ENCODE peak calls at places on chromosomes 5 and 9, in ten cellular contexts. F, N, K, B, H, G, D, Y, V and Z are unnamed samples.

GRCh38 chr5:68122439-68122906 is 93.1 kb upstream of the PIK3R1 start:
- DNase-seq in F (no peak), N (no peak), K (no peak), B (no peak), H (no peak), G (no peak), D (no peak), Y (no peak), V (no peak), Z (peak)

GRCh38 chr9:80650964-80651555 is 1038.3 kb downstream of the TLE1 start:
- DNase-seq in F (no peak), N (peak), K (no peak), B (no peak), H (peak), G (peak), D (no peak), Y (no peak), V (peak), Z (no peak)

GRCh38 chr9:108634669-108635462 is 220.9 kb downstream of the ACTL7B start:
- DNase-seq in F (no peak), N (no peak), K (peak), B (no peak), H (peak), G (peak), D (no peak), Y (no peak), V (peak), Z (no peak)

GRCh38 chr5:57582578-57583070 is 100.0 kb upstream of the ACTBL2 start:
- DNase-seq in F (no peak), N (no peak), K (no peak), B (no peak), H (no peak), G (no peak), D (no peak), Y (no peak), V (no peak), Z (no peak)

GRCh38 chr5:180470966-180471582 is 23.1 kb upstream of the CNOT6 start:
- DNase-seq in F (peak), N (peak), K (peak), B (peak), H (peak), G (no peak), D (peak), Y (peak), V (peak), Z (peak)

GRCh38 chr9:114507726-114508125 is 2.5 kb upstream of the WHRN start:
- DNase-seq in F (no peak), N (peak), K (peak), B (no peak), H (peak), G (no peak), D (peak), Y (peak), V (peak), Z (no peak)

GRCh38 chr9:91361294-91362201 is at the start of gene AUH:
- DNase-seq in F (peak), N (peak), K (peak), B (peak), H (peak), G (peak), D (peak), Y (peak), V (peak), Z (peak)

GRCh38 chr5:11903121-11903613 is 1.1 kb downstream of the CTNND2 start:
- DNase-seq in F (no peak), N (no peak), K (no peak), B (no peak), H (no peak), G (no peak), D (no peak), Y (no peak), V (no peak), Z (no peak)

GRCh38 chr9:23821400-23822181 is 4.4 kb downstream of the ELAVL2 start:
- DNase-seq in F (peak), N (no peak), K (peak), B (no peak), H (no peak), G (no peak), D (peak), Y (no peak), V (peak), Z (no peak)